ENCODE peak calls at places on chromosomes 2 and 18, in eight cellular contexts. Z is GM23248, Y is neural progenitor cell, C is body of pancreas, R is heart left ventricle, J is SK-N-SH, L is PC-3, F is cardiac muscle cell. U is an unnamed sample. For H3K4me1, the result is how much of the 10 kb centered on the place peaks cover.

GRCh38 chr18:78754311-78755043 is 225.1 kb upstream of the SALL3 start:
- DNase-seq in Z (no peak), Y (no peak), C (no peak), R (peak), J (no peak), L (no peak), F (no peak), U (no peak)

GRCh38 chr2:234686088-234686890 is 189.4 kb upstream of the ARL4C start:
- DNase-seq in Z (peak), Y (peak), C (no peak), R (no peak), J (no peak), L (peak), F (peak), U (no peak)

GRCh38 chr18:58668211-58668610 is 3.1 kb upstream of the MALT1 start:
- DNase-seq in Z (peak), Y (no peak), C (no peak), R (no peak), J (no peak), L (peak), F (no peak), U (no peak)

GRCh38 chr18:78685250-78685979 is 294.2 kb upstream of the SALL3 start:
- DNase-seq in Z (no peak), Y (no peak), C (no peak), R (no peak), J (no peak), L (no peak), F (no peak), U (no peak)

GRCh38 chr2:46364797-46365457 is 67.7 kb downstream of the EPAS1 start:
- DNase-seq in Z (peak), Y (peak), C (peak), R (no peak), J (peak), L (peak), F (peak), U (no peak)

GRCh38 chr2:12718662-12719399 is 2.1 kb downstream of the TRIB2 start:
- DNase-seq in Z (peak), Y (peak), C (no peak), R (no peak), J (peak), L (peak), F (peak), U (peak)

GRCh38 chr18:9615973-9616559 is 1.7 kb upstream of the PPP4R1 start:
- DNase-seq in Z (peak), Y (no peak), C (no peak), R (no peak), J (no peak), L (peak), F (no peak), U (no peak)

GRCh38 chr2:4715065-4715464 is 977.1 kb upstream of the SOX11 start:
- DNase-seq in Z (no peak), Y (peak), C (no peak), R (no peak), J (no peak), L (no peak), F (peak), U (no peak)

GRCh38 chr2:226362991-226363390 is 436.6 kb downstream of the IRS1 start:
- DNase-seq in Z (peak), Y (no peak), C (no peak), R (no peak), J (no peak), L (peak), F (no peak), U (no peak)

GRCh38 chr2:197264332-197264731 is 46.2 kb downstream of the ANKRD44 start:
- DNase-seq in Z (no peak), Y (no peak), C (no peak), R (no peak), J (no peak), L (no peak), F (no peak), U (no peak)

GRCh38 chr18:61917870-61918269 is 25.1 kb upstream of the RNF152 start:
- DNase-seq in Z (peak), Y (no peak), C (no peak), R (no peak), J (no peak), L (no peak), F (no peak), U (no peak)

GRCh38 chr18:11237484-11237883 is 88.1 kb upstream of the PIEZO2 start:
- DNase-seq in Z (no peak), Y (no peak), C (no peak), R (no peak), J (no peak), L (no peak), F (no peak), U (no peak)

GRCh38 chr2:20487392-20488135 is 40.7 kb downstream of the RHOB start:
- DNase-seq in Z (no peak), Y (peak), C (no peak), R (no peak), J (peak), L (no peak), F (no peak), U (no peak)

GRCh38 chr18:51659781-51660180 is 462.3 kb upstream of the MEX3C start:
- DNase-seq in Z (no peak), Y (peak), C (no peak), R (no peak), J (no peak), L (no peak), F (no peak), U (no peak)

GRCh38 chr18:59927246-59927825 is 27.5 kb downstream of the PMAIP1 start:
- DNase-seq in Z (peak), Y (no peak), C (no peak), R (no peak), J (no peak), L (no peak), F (no peak), U (no peak)

GRCh38 chr2:70515938-70516337 is 37.7 kb downstream of the TGFA start:
- DNase-seq in Z (peak), Y (no peak), C (no peak), R (no peak), J (no peak), L (no peak), F (no peak), U (no peak)

GRCh38 chr2:73987109-73987947 is 2.6 kb downstream of the TET3 start:
- DNase-seq in Z (no peak), Y (peak), C (peak), R (peak), J (peak), L (peak), F (peak), U (no peak)

GRCh38 chr2:234533631-234534030 is 36.8 kb upstream of the ARL4C start:
- DNase-seq in Z (no peak), Y (peak), C (no peak), R (no peak), J (peak), L (no peak), F (no peak), U (no peak)

GRCh38 chr2:101790416-101790815 is 92.9 kb downstream of the MAP4K4 start:
- DNase-seq in Z (peak), Y (no peak), C (no peak), R (no peak), J (no peak), L (no peak), F (no peak), U (no peak)

GRCh38 chr2:160402997-160403979 is 90.3 kb downstream of the RBMS1 start:
- DNase-seq in Z (peak), Y (peak), C (no peak), R (no peak), J (no peak), L (no peak), F (no peak), U (no peak)

GRCh38 chr2:203586151-203586550 is 51.0 kb upstream of the RAPH1 start:
- DNase-seq in Z (peak), Y (no peak), C (no peak), R (no peak), J (no peak), L (no peak), F (no peak), U (no peak)
- H3K4me1 ChIP-seq in Z (half or more), Y (under half), C (under half), R (under half), J (under half), L (half or more), F (under half), U (under half)

GRCh38 chr2:45242161-45242741 is 233.0 kb upstream of the SIX2 start:
- DNase-seq in Z (peak), Y (no peak), C (peak), R (no peak), J (no peak), L (no peak), F (peak), U (no peak)
- H3K27ac ChIP-seq in Z (peak), Y (no peak), C (peak), R (peak), J (peak), L (peak), F (peak), U (no peak)

GRCh38 chr2:236536727-236537398 is 32.8 kb upstream of the ACKR3 start:
- DNase-seq in Z (no peak), Y (no peak), C (no peak), R (no peak), J (no peak), L (no peak), F (no peak), U (peak)
- H3K4me3 ChIP-seq in Z (no peak), Y (no peak), C (no peak), R (no peak), J (no peak), L (no peak), F (no peak), U (peak)

DNA sequence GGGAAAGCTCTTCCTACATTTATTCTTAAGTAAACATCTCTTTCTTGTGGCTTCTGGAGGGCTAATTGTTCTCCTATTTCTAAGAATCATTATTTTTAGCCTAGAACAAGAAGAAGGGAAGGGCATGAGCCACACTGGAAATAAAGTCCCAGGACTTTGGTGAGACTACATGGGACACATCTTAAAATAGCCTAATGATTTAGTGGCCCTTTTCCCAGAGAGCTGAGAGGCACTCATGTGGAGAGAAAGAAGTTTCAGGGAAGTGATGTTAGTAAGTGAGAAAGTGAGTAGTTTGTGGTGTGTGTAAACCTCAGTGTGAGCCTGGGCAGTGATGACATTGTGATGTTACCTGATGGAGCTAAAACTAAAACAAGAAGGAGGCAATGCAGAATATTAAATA is 14.6 kb downstream of the ITGA4 start:
- DNase-seq in Z (no peak), Y (no peak), C (no peak), R (no peak), J (no peak), L (peak), F (no peak), U (no peak)
- H3K4me1 ChIP-seq in Z (under half), Y (under half), C (under half), R (under half), J (under half), L (under half), F (under half), U (under half)

DNA sequence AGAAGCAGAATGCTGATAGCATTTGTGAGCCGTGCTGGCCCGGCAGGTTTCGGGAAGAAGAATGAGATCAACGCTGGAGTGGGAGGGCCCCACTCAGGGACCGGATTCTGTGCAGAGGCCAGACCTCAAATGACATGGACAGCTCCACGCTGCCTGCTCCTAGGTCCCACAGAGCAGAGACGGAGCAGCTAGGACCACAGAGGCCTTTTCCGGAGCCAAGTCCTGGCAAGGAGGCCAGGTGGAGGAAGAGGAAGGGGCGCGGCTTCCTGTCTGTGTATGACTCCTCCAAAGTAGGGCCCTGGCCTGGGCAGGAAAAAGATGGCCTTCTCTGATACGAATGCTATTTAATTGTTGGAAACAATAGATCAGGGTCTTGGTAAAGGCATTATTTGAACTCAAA is 139.9 kb downstream of the LRRC30 start:
- DNase-seq in Z (no peak), Y (no peak), C (peak), R (peak), J (no peak), L (no peak), F (no peak), U (no peak)
- H3K27ac ChIP-seq in Z (no peak), Y (no peak), C (no peak), R (peak), J (no peak), L (no peak), F (no peak), U (no peak)

GRCh38 chr2:210167227-210167626 is 4.0 kb downstream of the KANSL1L start:
- DNase-seq in Z (peak), Y (no peak), C (no peak), R (no peak), J (no peak), L (no peak), F (no peak), U (no peak)

GRCh38 chr2:210158236-210158635 is 13.0 kb downstream of the KANSL1L start:
- DNase-seq in Z (no peak), Y (no peak), C (no peak), R (no peak), J (no peak), L (no peak), F (no peak), U (no peak)

GRCh38 chr2:210157546-210157945 is 13.7 kb downstream of the KANSL1L start:
- DNase-seq in Z (no peak), Y (no peak), C (no peak), R (no peak), J (no peak), L (no peak), F (no peak), U (no peak)

DNA sequence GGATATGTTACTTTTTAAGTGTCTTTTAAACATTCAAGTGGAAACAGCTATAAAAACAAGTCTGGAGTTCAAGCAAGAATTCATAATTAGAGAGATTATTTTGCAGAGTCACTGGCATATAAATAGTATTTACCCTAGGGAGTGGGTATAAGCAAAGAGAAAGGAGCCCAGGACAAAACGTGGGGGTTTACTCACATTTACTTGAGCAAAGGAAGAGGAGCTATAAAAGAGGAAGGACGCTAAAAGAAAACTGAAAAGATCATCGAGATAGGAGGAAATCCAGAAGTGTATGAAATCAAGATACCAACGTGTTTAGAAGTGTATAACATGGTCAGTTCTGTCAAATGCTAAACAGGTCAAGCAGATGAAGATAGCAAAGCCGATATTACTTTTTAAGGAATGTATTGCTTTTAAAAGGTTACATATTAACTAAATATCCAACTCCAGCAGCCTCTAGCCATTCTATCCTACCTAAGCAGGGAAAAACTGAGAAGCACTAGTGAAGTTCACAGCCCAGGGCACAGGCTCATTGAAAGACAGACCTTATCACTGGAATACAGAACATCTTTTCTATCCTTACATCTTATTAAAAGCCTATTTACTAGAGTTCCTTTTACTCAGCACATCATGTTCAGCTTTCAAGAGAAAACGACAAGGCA is 8.6 kb downstream of the KANSL1L start:
- DNase-seq in Z (no peak), Y (no peak), C (no peak), R (no peak), J (no peak), L (no peak), F (no peak), U (no peak)
- H3K4me3 ChIP-seq in Z (no peak), Y (no peak), C (no peak), R (peak), J (no peak), L (no peak), F (no peak), U (no peak)

GRCh38 chr2:191855382-191855781 is 8.5 kb upstream of the CAVIN2 start:
- DNase-seq in Z (no peak), Y (no peak), C (no peak), R (no peak), J (no peak), L (no peak), F (no peak), U (no peak)
- H3K4me1 ChIP-seq in Z (under half), Y (under half), C (under half), R (under half), J (under half), L (under half), F (under half), U (under half)

GRCh38 chr18:25189391-25190185 is 162.4 kb downstream of the ZNF521 start:
- DNase-seq in Z (no peak), Y (no peak), C (no peak), R (no peak), J (peak), L (no peak), F (no peak), U (no peak)

GRCh38 chr18:25181993-25182392 is 170.0 kb downstream of the ZNF521 start:
- DNase-seq in Z (no peak), Y (no peak), C (no peak), R (no peak), J (no peak), L (no peak), F (no peak), U (no peak)

GRCh38 chr18:25190468-25190867 is 161.5 kb downstream of the ZNF521 start:
- DNase-seq in Z (no peak), Y (no peak), C (no peak), R (no peak), J (no peak), L (no peak), F (no peak), U (no peak)

GRCh38 chr18:25192065-25192464 is 159.9 kb downstream of the ZNF521 start:
- DNase-seq in Z (no peak), Y (no peak), C (no peak), R (no peak), J (no peak), L (no peak), F (no peak), U (no peak)

DNA sequence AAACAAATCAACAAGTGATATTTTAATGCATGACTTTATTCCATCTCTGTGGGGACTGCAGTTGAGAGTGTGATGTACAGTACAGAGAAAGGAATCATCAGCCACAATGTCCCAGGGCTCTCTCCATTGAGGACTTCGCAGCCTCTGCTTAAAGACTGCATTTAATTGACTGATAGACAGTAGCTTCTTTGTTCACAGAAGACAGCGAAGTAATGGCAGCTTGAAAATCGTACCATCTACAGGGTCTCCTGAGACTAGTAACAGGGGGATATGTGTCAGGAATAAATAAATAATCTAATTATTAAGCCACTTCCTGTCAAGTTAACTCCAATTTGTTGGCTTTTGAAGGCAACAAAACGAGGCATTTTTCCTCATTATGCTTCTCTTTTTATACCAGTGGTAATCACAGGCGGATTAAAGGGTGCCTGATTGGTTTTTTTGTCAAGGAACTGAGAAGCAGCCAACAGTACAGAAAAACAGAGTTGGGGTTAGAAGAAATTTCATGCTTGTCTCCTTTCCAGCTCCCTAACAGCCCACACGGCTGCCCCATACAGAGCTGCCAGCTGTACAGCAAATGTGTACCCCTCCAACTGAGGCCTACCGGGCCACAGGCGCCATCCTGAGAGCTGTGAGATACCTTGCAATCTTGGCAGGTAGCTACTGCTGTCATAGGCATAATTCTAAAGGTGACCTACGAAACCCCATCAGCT is 164.2 kb downstream of the ZNF521 start:
- DNase-seq in Z (no peak), Y (peak), C (no peak), R (no peak), J (no peak), L (no peak), F (no peak), U (no peak)
- H3K27ac ChIP-seq in Z (no peak), Y (peak), C (no peak), R (no peak), J (no peak), L (no peak), F (no peak), U (no peak)

GRCh38 chr18:79798999-79799370 is 1.2 kb downstream of the KCNG2 start:
- DNase-seq in Z (no peak), Y (peak), C (no peak), R (no peak), J (no peak), L (no peak), F (no peak), U (no peak)
- H3K4me3 ChIP-seq in Z (no peak), Y (peak), C (no peak), R (peak), J (no peak), L (no peak), F (peak), U (no peak)

GRCh38 chr2:218895326-218895725 is 14.7 kb downstream of the WNT10A start:
- DNase-seq in Z (no peak), Y (no peak), C (no peak), R (no peak), J (peak), L (peak), F (no peak), U (no peak)
- H3K4me1 ChIP-seq in Z (under half), Y (under half), C (under half), R (under half), J (under half), L (half or more), F (under half), U (half or more)

U was measured in effector memory CD4-positive, alpha-beta T cell.